ENCODE peak calls at places on chromosomes 12 and 14, in ten cellular contexts. One of them, this sample, is unnamed.

GRCh38 chr14:32709072-32709471 is 229.6 kb upstream of the NPAS3 start:
- DNase-seq in astrocyte: peak
- DNase-seq in upper lobe of left lung: no peak
- DNase-seq in mammary epithelial cell: peak
- DNase-seq in cardiac fibroblast: peak
- DNase-seq in GM12865: no peak
- DNase-seq in heart right ventricle: no peak
- DNase-seq in choroid plexus epithelial cell: peak
- DNase-seq in suprapubic skin: no peak
- DNase-seq in Panc1: no peak
- DNase-seq in this sample: peak

GRCh38 chr12:31859232-31859977 is 99.8 kb upstream of the RESF1 start:
- DNase-seq in cardiac fibroblast: no peak
- DNase-seq in Panc1: no peak
- DNase-seq in heart right ventricle: no peak
- DNase-seq in GM12865: peak
- DNase-seq in astrocyte: no peak
- DNase-seq in suprapubic skin: no peak
- DNase-seq in mammary epithelial cell: no peak
- DNase-seq in choroid plexus epithelial cell: no peak
- DNase-seq in upper lobe of left lung: no peak
- DNase-seq in this sample: no peak

GRCh38 chr14:69014829-69015259 is 35.7 kb upstream of the ACTN1 start:
- DNase-seq in choroid plexus epithelial cell: no peak
- DNase-seq in cardiac fibroblast: peak
- DNase-seq in suprapubic skin: no peak
- DNase-seq in mammary epithelial cell: peak
- DNase-seq in Panc1: no peak
- DNase-seq in upper lobe of left lung: no peak
- DNase-seq in astrocyte: peak
- DNase-seq in heart right ventricle: no peak
- DNase-seq in GM12865: no peak
- DNase-seq in this sample: no peak

GRCh38 chr12:52335598-52336262 is 14.5 kb upstream of the KRT83 start:
- DNase-seq in astrocyte: no peak
- DNase-seq in cardiac fibroblast: no peak
- DNase-seq in choroid plexus epithelial cell: no peak
- DNase-seq in suprapubic skin: no peak
- DNase-seq in Panc1: no peak
- DNase-seq in heart right ventricle: no peak
- DNase-seq in upper lobe of left lung: peak
- DNase-seq in GM12865: no peak
- DNase-seq in mammary epithelial cell: no peak
- DNase-seq in this sample: no peak

GRCh38 chr12:69437073-69437472 is 33.1 kb upstream of the FRS2 start:
- DNase-seq in choroid plexus epithelial cell: no peak
- DNase-seq in suprapubic skin: no peak
- DNase-seq in astrocyte: no peak
- DNase-seq in upper lobe of left lung: no peak
- DNase-seq in Panc1: no peak
- DNase-seq in heart right ventricle: no peak
- DNase-seq in GM12865: no peak
- DNase-seq in mammary epithelial cell: no peak
- DNase-seq in cardiac fibroblast: no peak
- DNase-seq in this sample: no peak

GRCh38 chr12:47878918-47879481 is 25.8 kb downstream of the VDR start:
- DNase-seq in Panc1: no peak
- DNase-seq in mammary epithelial cell: no peak
- DNase-seq in upper lobe of left lung: no peak
- DNase-seq in GM12865: no peak
- DNase-seq in choroid plexus epithelial cell: no peak
- DNase-seq in suprapubic skin: no peak
- DNase-seq in astrocyte: no peak
- DNase-seq in heart right ventricle: no peak
- DNase-seq in cardiac fibroblast: no peak
- DNase-seq in this sample: no peak

GRCh38 chr12:52126050-52126604 is 46.6 kb downstream of the SMIM41 start:
- DNase-seq in choroid plexus epithelial cell: no peak
- DNase-seq in mammary epithelial cell: no peak
- DNase-seq in Panc1: no peak
- DNase-seq in cardiac fibroblast: no peak
- DNase-seq in heart right ventricle: no peak
- DNase-seq in suprapubic skin: no peak
- DNase-seq in astrocyte: no peak
- DNase-seq in GM12865: no peak
- DNase-seq in upper lobe of left lung: no peak
- DNase-seq in this sample: no peak

GRCh38 chr12:71865166-71865713 is 25.7 kb downstream of the TBC1D15 start:
- DNase-seq in mammary epithelial cell: peak
- DNase-seq in upper lobe of left lung: no peak
- DNase-seq in cardiac fibroblast: peak
- DNase-seq in suprapubic skin: no peak
- DNase-seq in astrocyte: peak
- DNase-seq in choroid plexus epithelial cell: peak
- DNase-seq in heart right ventricle: no peak
- DNase-seq in Panc1: no peak
- DNase-seq in GM12865: no peak
- DNase-seq in this sample: peak

GRCh38 chr12:124386661-124387509 is 92.0 kb downstream of the RFLNA start:
- DNase-seq in mammary epithelial cell: no peak
- DNase-seq in heart right ventricle: peak
- DNase-seq in upper lobe of left lung: no peak
- DNase-seq in Panc1: no peak
- DNase-seq in GM12865: no peak
- DNase-seq in choroid plexus epithelial cell: peak
- DNase-seq in cardiac fibroblast: peak
- DNase-seq in astrocyte: no peak
- DNase-seq in suprapubic skin: no peak
- DNase-seq in this sample: no peak

GRCh38 chr12:124388679-124389536 is 94.0 kb downstream of the RFLNA start:
- DNase-seq in astrocyte: peak
- DNase-seq in suprapubic skin: peak
- DNase-seq in upper lobe of left lung: peak
- DNase-seq in Panc1: no peak
- DNase-seq in mammary epithelial cell: peak
- DNase-seq in cardiac fibroblast: peak
- DNase-seq in heart right ventricle: peak
- DNase-seq in GM12865: peak
- DNase-seq in choroid plexus epithelial cell: peak
- DNase-seq in this sample: peak

GRCh38 chr12:124386059-124386458 is 91.2 kb downstream of the RFLNA start:
- DNase-seq in GM12865: no peak
- DNase-seq in upper lobe of left lung: no peak
- DNase-seq in astrocyte: peak
- DNase-seq in heart right ventricle: peak
- DNase-seq in mammary epithelial cell: no peak
- DNase-seq in cardiac fibroblast: peak
- DNase-seq in choroid plexus epithelial cell: peak
- DNase-seq in Panc1: no peak
- DNase-seq in suprapubic skin: no peak
- DNase-seq in this sample: no peak

GRCh38 chr12:124388038-124388676 is 93.3 kb downstream of the RFLNA start:
- DNase-seq in GM12865: no peak
- DNase-seq in mammary epithelial cell: no peak
- DNase-seq in astrocyte: no peak
- DNase-seq in Panc1: no peak
- DNase-seq in upper lobe of left lung: no peak
- DNase-seq in cardiac fibroblast: no peak
- DNase-seq in heart right ventricle: no peak
- DNase-seq in choroid plexus epithelial cell: no peak
- DNase-seq in suprapubic skin: no peak
- DNase-seq in this sample: no peak

GRCh38 chr12:124387510-124387855 is 92.6 kb downstream of the RFLNA start:
- DNase-seq in GM12865: no peak
- DNase-seq in astrocyte: no peak
- DNase-seq in upper lobe of left lung: peak
- DNase-seq in suprapubic skin: no peak
- DNase-seq in choroid plexus epithelial cell: no peak
- DNase-seq in heart right ventricle: peak
- DNase-seq in mammary epithelial cell: no peak
- DNase-seq in cardiac fibroblast: no peak
- DNase-seq in Panc1: no peak
- DNase-seq in this sample: no peak
- H3K4me3 ChIP-seq in GM12865: no peak
- H3K4me3 ChIP-seq in astrocyte: peak
- H3K4me3 ChIP-seq in upper lobe of left lung: peak
- H3K4me3 ChIP-seq in suprapubic skin: peak
- H3K4me3 ChIP-seq in choroid plexus epithelial cell: peak
- H3K4me3 ChIP-seq in heart right ventricle: peak
- H3K4me3 ChIP-seq in mammary epithelial cell: no peak
- H3K4me3 ChIP-seq in cardiac fibroblast: peak
- H3K4me3 ChIP-seq in Panc1: peak
- H3K4me3 ChIP-seq in this sample: peak

DNA sequence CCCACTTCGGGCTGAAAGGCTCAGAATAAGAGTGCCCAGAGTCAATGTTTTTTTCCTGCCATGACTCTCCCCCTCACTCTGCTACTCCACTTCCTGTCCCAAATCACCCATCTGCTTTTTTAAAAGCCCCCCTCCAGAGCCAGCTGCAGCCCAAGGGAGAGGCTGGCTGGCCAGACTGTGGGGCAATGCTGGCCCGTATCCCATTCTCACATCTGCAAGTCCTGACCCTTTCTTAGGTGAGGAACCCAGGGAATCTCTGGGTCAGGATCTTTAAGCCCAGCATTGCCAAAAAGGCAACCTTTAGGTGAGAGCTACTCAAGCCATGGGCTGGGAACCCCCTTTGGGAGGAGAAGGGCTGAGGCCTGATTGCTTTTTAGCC is 1.7 kb upstream of the ITGA5 start:
- DNase-seq in suprapubic skin: no peak
- DNase-seq in upper lobe of left lung: no peak
- DNase-seq in mammary epithelial cell: no peak
- DNase-seq in Panc1: no peak
- DNase-seq in heart right ventricle: no peak
- DNase-seq in GM12865: no peak
- DNase-seq in choroid plexus epithelial cell: no peak
- DNase-seq in astrocyte: no peak
- DNase-seq in cardiac fibroblast: peak
- DNase-seq in this sample: no peak
- H3K4me3 ChIP-seq in suprapubic skin: peak
- H3K4me3 ChIP-seq in upper lobe of left lung: no peak
- H3K4me3 ChIP-seq in mammary epithelial cell: no peak
- H3K4me3 ChIP-seq in Panc1: no peak
- H3K4me3 ChIP-seq in heart right ventricle: no peak
- H3K4me3 ChIP-seq in GM12865: no peak
- H3K4me3 ChIP-seq in choroid plexus epithelial cell: no peak
- H3K4me3 ChIP-seq in astrocyte: no peak
- H3K4me3 ChIP-seq in cardiac fibroblast: no peak
- H3K4me3 ChIP-seq in this sample: no peak

GRCh38 chr14:98886982-98887381 is 385.0 kb downstream of the BCL11B start:
- DNase-seq in Panc1: no peak
- DNase-seq in heart right ventricle: no peak
- DNase-seq in mammary epithelial cell: peak
- DNase-seq in cardiac fibroblast: no peak
- DNase-seq in choroid plexus epithelial cell: no peak
- DNase-seq in GM12865: no peak
- DNase-seq in astrocyte: no peak
- DNase-seq in upper lobe of left lung: no peak
- DNase-seq in suprapubic skin: no peak
- DNase-seq in this sample: no peak
- H3K4me3 ChIP-seq in Panc1: no peak
- H3K4me3 ChIP-seq in heart right ventricle: no peak
- H3K4me3 ChIP-seq in mammary epithelial cell: no peak
- H3K4me3 ChIP-seq in cardiac fibroblast: no peak
- H3K4me3 ChIP-seq in choroid plexus epithelial cell: no peak
- H3K4me3 ChIP-seq in GM12865: no peak
- H3K4me3 ChIP-seq in astrocyte: no peak
- H3K4me3 ChIP-seq in upper lobe of left lung: no peak
- H3K4me3 ChIP-seq in suprapubic skin: no peak
- H3K4me3 ChIP-seq in this sample: no peak

GRCh38 chr12:120668797-120669054 is 18.2 kb upstream of the MLEC start:
- DNase-seq in cardiac fibroblast: no peak
- DNase-seq in Panc1: no peak
- DNase-seq in astrocyte: no peak
- DNase-seq in choroid plexus epithelial cell: no peak
- DNase-seq in upper lobe of left lung: no peak
- DNase-seq in GM12865: no peak
- DNase-seq in suprapubic skin: no peak
- DNase-seq in mammary epithelial cell: no peak
- DNase-seq in heart right ventricle: no peak
- DNase-seq in this sample: no peak

GRCh38 chr12:120668091-120668796 is 18.7 kb upstream of the MLEC start:
- DNase-seq in cardiac fibroblast: no peak
- DNase-seq in astrocyte: no peak
- DNase-seq in upper lobe of left lung: no peak
- DNase-seq in suprapubic skin: no peak
- DNase-seq in heart right ventricle: no peak
- DNase-seq in mammary epithelial cell: no peak
- DNase-seq in GM12865: no peak
- DNase-seq in Panc1: no peak
- DNase-seq in choroid plexus epithelial cell: no peak
- DNase-seq in this sample: no peak

GRCh38 chr12:120670667-120671066 is 16.3 kb upstream of the MLEC start:
- DNase-seq in Panc1: no peak
- DNase-seq in cardiac fibroblast: no peak
- DNase-seq in upper lobe of left lung: no peak
- DNase-seq in GM12865: peak
- DNase-seq in astrocyte: no peak
- DNase-seq in suprapubic skin: no peak
- DNase-seq in heart right ventricle: no peak
- DNase-seq in choroid plexus epithelial cell: no peak
- DNase-seq in mammary epithelial cell: no peak
- DNase-seq in this sample: no peak

GRCh38 chr12:120666577-120667390 is 20.2 kb upstream of the MLEC start:
- DNase-seq in GM12865: no peak
- DNase-seq in Panc1: no peak
- DNase-seq in astrocyte: no peak
- DNase-seq in choroid plexus epithelial cell: no peak
- DNase-seq in heart right ventricle: no peak
- DNase-seq in cardiac fibroblast: no peak
- DNase-seq in mammary epithelial cell: no peak
- DNase-seq in upper lobe of left lung: peak
- DNase-seq in suprapubic skin: no peak
- DNase-seq in this sample: no peak

DNA sequence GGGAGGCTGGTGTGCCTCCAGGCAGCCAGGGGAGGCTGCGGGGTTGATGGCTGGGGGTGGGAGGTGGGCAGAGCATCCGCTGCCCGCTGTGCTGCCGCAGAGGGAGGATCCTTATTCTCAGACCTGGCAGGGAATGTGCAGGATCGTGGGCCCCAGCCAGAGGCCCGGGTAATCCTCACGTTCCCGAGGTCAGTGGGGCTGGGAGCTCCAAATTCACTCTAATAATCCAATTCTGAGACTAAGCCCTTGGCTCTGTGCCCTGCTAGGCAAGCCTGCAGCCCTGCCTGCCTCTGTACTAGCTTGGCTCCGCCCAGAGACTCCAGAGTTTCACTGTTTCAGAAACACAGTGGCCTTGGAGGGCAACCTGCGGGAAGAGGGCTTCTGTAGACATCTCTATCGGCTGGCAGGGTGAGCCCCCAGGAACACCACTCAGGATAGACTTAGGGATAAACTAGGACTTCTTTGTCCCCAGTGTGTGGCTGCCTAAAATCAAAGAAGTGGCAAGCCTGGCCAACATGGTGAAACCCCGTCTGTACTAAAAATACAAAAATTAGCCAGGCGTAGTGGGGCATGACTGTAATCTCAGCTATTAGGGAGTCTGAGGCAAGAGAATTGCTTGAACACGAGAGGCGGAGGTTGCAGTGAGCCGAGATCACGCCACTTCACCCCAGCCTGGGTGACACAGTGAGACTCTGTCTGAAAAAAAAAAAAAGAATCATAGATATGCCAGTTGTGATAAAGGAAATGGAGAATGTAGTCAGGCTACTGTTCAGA is 17.7 kb upstream of the MLEC start:
- DNase-seq in suprapubic skin: no peak
- DNase-seq in GM12865: peak
- DNase-seq in astrocyte: no peak
- DNase-seq in heart right ventricle: no peak
- DNase-seq in upper lobe of left lung: no peak
- DNase-seq in cardiac fibroblast: no peak
- DNase-seq in mammary epithelial cell: peak
- DNase-seq in choroid plexus epithelial cell: peak
- DNase-seq in Panc1: no peak
- DNase-seq in this sample: no peak
- H3K4me3 ChIP-seq in suprapubic skin: no peak
- H3K4me3 ChIP-seq in GM12865: peak
- H3K4me3 ChIP-seq in astrocyte: no peak
- H3K4me3 ChIP-seq in heart right ventricle: no peak
- H3K4me3 ChIP-seq in upper lobe of left lung: no peak
- H3K4me3 ChIP-seq in cardiac fibroblast: no peak
- H3K4me3 ChIP-seq in mammary epithelial cell: no peak
- H3K4me3 ChIP-seq in choroid plexus epithelial cell: no peak
- H3K4me3 ChIP-seq in Panc1: no peak
- H3K4me3 ChIP-seq in this sample: no peak